ENCODE peak calls at places on chromosome 20, in eight cellular contexts. One of them, this sample, is unnamed.

GRCh38 chr20:21571841-21572690 is 58.2 kb upstream of the NKX2-2 start:
- DNase-seq in body of pancreas: peak; percentile 16
- DNase-seq in brain microvascular endothelial cell: no peak
- DNase-seq in fibroblast of mammary gland: peak; percentile 3
- DNase-seq in fibroblast of the aortic adventitia: peak; percentile 20
- DNase-seq in hepatocyte: peak; percentile 23
- DNase-seq in upper lobe of right lung: no peak
- DNase-seq in spleen: no peak
- DNase-seq in this sample: peak; percentile 4

GRCh38 chr20:23126281-23127061 is 40.3 kb upstream of the CD93 start:
- DNase-seq in body of pancreas: no peak
- DNase-seq in brain microvascular endothelial cell: no peak
- DNase-seq in fibroblast of mammary gland: no peak
- DNase-seq in fibroblast of the aortic adventitia: no peak
- DNase-seq in hepatocyte: no peak
- DNase-seq in upper lobe of right lung: peak; percentile 64
- DNase-seq in spleen: peak; percentile 80
- DNase-seq in this sample: no peak

GRCh38 chr20:62337558-62338293 is 29.4 kb downstream of the LAMA5 start:
- DNase-seq in body of pancreas: no peak
- DNase-seq in brain microvascular endothelial cell: no peak
- DNase-seq in fibroblast of mammary gland: no peak
- DNase-seq in fibroblast of the aortic adventitia: no peak
- DNase-seq in hepatocyte: no peak
- DNase-seq in upper lobe of right lung: no peak
- DNase-seq in spleen: peak; percentile 90
- DNase-seq in this sample: no peak

GRCh38 chr20:24296477-24297380 is 172.7 kb upstream of the SYNDIG1 start:
- DNase-seq in body of pancreas: no peak
- DNase-seq in brain microvascular endothelial cell: no peak
- DNase-seq in fibroblast of mammary gland: no peak
- DNase-seq in fibroblast of the aortic adventitia: peak; percentile 73
- DNase-seq in hepatocyte: peak; percentile 21
- DNase-seq in upper lobe of right lung: no peak
- DNase-seq in spleen: no peak
- DNase-seq in this sample: no peak

GRCh38 chr20:39960522-39961420 is 728.3 kb downstream of the MAFB start:
- DNase-seq in body of pancreas: no peak
- DNase-seq in brain microvascular endothelial cell: no peak
- DNase-seq in fibroblast of mammary gland: no peak
- DNase-seq in fibroblast of the aortic adventitia: no peak
- DNase-seq in hepatocyte: no peak
- DNase-seq in upper lobe of right lung: no peak
- DNase-seq in spleen: no peak
- DNase-seq in this sample: no peak

GRCh38 chr20:24118781-24119175 is 130.2 kb upstream of the GGTLC1 start:
- DNase-seq in body of pancreas: no peak
- DNase-seq in brain microvascular endothelial cell: no peak
- DNase-seq in fibroblast of mammary gland: peak; percentile 12
- DNase-seq in fibroblast of the aortic adventitia: peak; percentile 62
- DNase-seq in hepatocyte: no peak
- DNase-seq in upper lobe of right lung: no peak
- DNase-seq in spleen: no peak
- DNase-seq in this sample: no peak

GRCh38 chr20:1330075-1330830 is 1.3 kb upstream of the SDCBP2 start:
- DNase-seq in body of pancreas: peak; percentile 82
- DNase-seq in brain microvascular endothelial cell: no peak
- DNase-seq in fibroblast of mammary gland: peak; percentile 91
- DNase-seq in fibroblast of the aortic adventitia: peak; percentile 86
- DNase-seq in hepatocyte: peak; percentile 37
- DNase-seq in upper lobe of right lung: no peak
- DNase-seq in spleen: peak; percentile 80
- DNase-seq in this sample: peak; percentile 72

GRCh38 chr20:62073323-62073722 is 7.6 kb upstream of the TAF4 start:
- DNase-seq in body of pancreas: no peak
- DNase-seq in brain microvascular endothelial cell: no peak
- DNase-seq in fibroblast of mammary gland: no peak
- DNase-seq in fibroblast of the aortic adventitia: no peak
- DNase-seq in hepatocyte: no peak
- DNase-seq in upper lobe of right lung: no peak
- DNase-seq in spleen: no peak
- DNase-seq in this sample: no peak

GRCh38 chr20:9408422-9409300 is 105.7 kb upstream of the LAMP5 start:
- DNase-seq in body of pancreas: no peak
- DNase-seq in brain microvascular endothelial cell: peak; percentile 69
- DNase-seq in fibroblast of mammary gland: peak; percentile 86
- DNase-seq in fibroblast of the aortic adventitia: peak; percentile 62
- DNase-seq in hepatocyte: no peak
- DNase-seq in upper lobe of right lung: no peak
- DNase-seq in spleen: no peak
- DNase-seq in this sample: peak; percentile 19

GRCh38 chr20:32473231-32474008 is 111.7 kb downstream of the NOL4L start:
- DNase-seq in body of pancreas: peak; percentile 23
- DNase-seq in brain microvascular endothelial cell: no peak
- DNase-seq in fibroblast of mammary gland: no peak
- DNase-seq in fibroblast of the aortic adventitia: no peak
- DNase-seq in hepatocyte: no peak
- DNase-seq in upper lobe of right lung: peak; percentile 57
- DNase-seq in spleen: no peak
- DNase-seq in this sample: no peak

GRCh38 chr20:1802385-1803215 is 92.6 kb upstream of the SIRPA start:
- DNase-seq in body of pancreas: peak; percentile 26
- DNase-seq in brain microvascular endothelial cell: peak; percentile 32
- DNase-seq in fibroblast of mammary gland: peak; percentile 66
- DNase-seq in fibroblast of the aortic adventitia: peak; percentile 64
- DNase-seq in hepatocyte: peak; percentile 86
- DNase-seq in upper lobe of right lung: peak; percentile 86
- DNase-seq in spleen: peak; percentile 95
- DNase-seq in this sample: peak; percentile 68

GRCh38 chr20:8074931-8075330 is 55.4 kb upstream of the TMX4 start:
- DNase-seq in body of pancreas: no peak
- DNase-seq in brain microvascular endothelial cell: peak; percentile 16
- DNase-seq in fibroblast of mammary gland: peak; percentile 67
- DNase-seq in fibroblast of the aortic adventitia: peak; percentile 90
- DNase-seq in hepatocyte: no peak
- DNase-seq in upper lobe of right lung: no peak
- DNase-seq in spleen: no peak
- DNase-seq in this sample: no peak

GRCh38 chr20:63534427-63534830 is 2.7 kb downstream of the PTK6 start:
- DNase-seq in body of pancreas: no peak
- DNase-seq in brain microvascular endothelial cell: no peak
- DNase-seq in fibroblast of mammary gland: no peak
- DNase-seq in fibroblast of the aortic adventitia: no peak
- DNase-seq in hepatocyte: no peak
- DNase-seq in upper lobe of right lung: no peak
- DNase-seq in spleen: no peak
- DNase-seq in this sample: no peak

GRCh38 chr20:63686492-63687321 is 9.7 kb upstream of the TNFRSF6B start:
- DNase-seq in body of pancreas: peak; percentile 30
- DNase-seq in brain microvascular endothelial cell: peak; percentile 81
- DNase-seq in fibroblast of mammary gland: peak; percentile 90
- DNase-seq in fibroblast of the aortic adventitia: peak; percentile 92
- DNase-seq in hepatocyte: peak; percentile 60
- DNase-seq in upper lobe of right lung: peak; percentile 81
- DNase-seq in spleen: peak; percentile 90
- DNase-seq in this sample: peak; percentile 92

GRCh38 chr20:24895898-24896658 is 53.0 kb upstream of the CST7 start:
- DNase-seq in body of pancreas: no peak
- DNase-seq in brain microvascular endothelial cell: no peak
- DNase-seq in fibroblast of mammary gland: no peak
- DNase-seq in fibroblast of the aortic adventitia: no peak
- DNase-seq in hepatocyte: no peak
- DNase-seq in upper lobe of right lung: peak; percentile 22
- DNase-seq in spleen: no peak
- DNase-seq in this sample: no peak

GRCh38 chr20:19730716-19731115 is 27.3 kb upstream of the RIN2 start:
- DNase-seq in body of pancreas: no peak
- DNase-seq in brain microvascular endothelial cell: no peak
- DNase-seq in fibroblast of mammary gland: no peak
- DNase-seq in fibroblast of the aortic adventitia: no peak
- DNase-seq in hepatocyte: no peak
- DNase-seq in upper lobe of right lung: no peak
- DNase-seq in spleen: no peak
- DNase-seq in this sample: no peak

GRCh38 chr20:11140359-11140758 is 466.6 kb upstream of the JAG1 start:
- DNase-seq in body of pancreas: no peak
- DNase-seq in brain microvascular endothelial cell: peak; percentile 87
- DNase-seq in fibroblast of mammary gland: peak; percentile 97
- DNase-seq in fibroblast of the aortic adventitia: peak; percentile 89
- DNase-seq in hepatocyte: no peak
- DNase-seq in upper lobe of right lung: no peak
- DNase-seq in spleen: no peak
- DNase-seq in this sample: peak; percentile 57

GRCh38 chr20:19757487-19757972 is 528 bp upstream of the RIN2 start:
- DNase-seq in body of pancreas: peak; percentile 76
- DNase-seq in brain microvascular endothelial cell: peak; percentile 59
- DNase-seq in fibroblast of mammary gland: peak; percentile 64
- DNase-seq in fibroblast of the aortic adventitia: peak; percentile 79
- DNase-seq in hepatocyte: peak; percentile 83
- DNase-seq in upper lobe of right lung: peak; percentile 91
- DNase-seq in spleen: peak; percentile 88
- DNase-seq in this sample: peak; percentile 79

GRCh38 chr20:17616480-17617211 is 46.8 kb downstream of the DSTN start:
- DNase-seq in body of pancreas: no peak
- DNase-seq in brain microvascular endothelial cell: no peak
- DNase-seq in fibroblast of mammary gland: no peak
- DNase-seq in fibroblast of the aortic adventitia: no peak
- DNase-seq in hepatocyte: no peak
- DNase-seq in upper lobe of right lung: peak; percentile 61
- DNase-seq in spleen: peak; percentile 74
- DNase-seq in this sample: no peak

GRCh38 chr20:517221-517620 is 26.4 kb downstream of the CSNK2A1 start:
- DNase-seq in body of pancreas: no peak
- DNase-seq in brain microvascular endothelial cell: no peak
- DNase-seq in fibroblast of mammary gland: no peak
- DNase-seq in fibroblast of the aortic adventitia: peak; percentile 28
- DNase-seq in hepatocyte: no peak
- DNase-seq in upper lobe of right lung: no peak
- DNase-seq in spleen: no peak
- DNase-seq in this sample: no peak

GRCh38 chr20:5448449-5449118 is 131.8 kb upstream of the PROKR2 start:
- DNase-seq in body of pancreas: peak; percentile 64
- DNase-seq in brain microvascular endothelial cell: peak; percentile 52
- DNase-seq in fibroblast of mammary gland: peak; percentile 43
- DNase-seq in fibroblast of the aortic adventitia: peak; percentile 49
- DNase-seq in hepatocyte: peak; percentile 71
- DNase-seq in upper lobe of right lung: no peak
- DNase-seq in spleen: no peak
- DNase-seq in this sample: peak; percentile 34

GRCh38 chr20:1871807-1872455 is 23.3 kb upstream of the SIRPA start:
- DNase-seq in body of pancreas: no peak
- DNase-seq in brain microvascular endothelial cell: no peak
- DNase-seq in fibroblast of mammary gland: no peak
- DNase-seq in fibroblast of the aortic adventitia: no peak
- DNase-seq in hepatocyte: no peak
- DNase-seq in upper lobe of right lung: no peak
- DNase-seq in spleen: no peak
- DNase-seq in this sample: no peak

GRCh38 chr20:34705383-34706021 is 1.4 kb downstream of the TP53INP2 start:
- DNase-seq in body of pancreas: no peak
- DNase-seq in brain microvascular endothelial cell: peak; percentile 20
- DNase-seq in fibroblast of mammary gland: peak; percentile 45
- DNase-seq in fibroblast of the aortic adventitia: peak; percentile 28
- DNase-seq in hepatocyte: peak; percentile 70
- DNase-seq in upper lobe of right lung: no peak
- DNase-seq in spleen: no peak
- DNase-seq in this sample: peak; percentile 69

GRCh38 chr20:25570148-25570530 is 15.2 kb downstream of the NINL start:
- DNase-seq in body of pancreas: no peak
- DNase-seq in brain microvascular endothelial cell: no peak
- DNase-seq in fibroblast of mammary gland: no peak
- DNase-seq in fibroblast of the aortic adventitia: no peak
- DNase-seq in hepatocyte: no peak
- DNase-seq in upper lobe of right lung: no peak
- DNase-seq in spleen: peak; percentile 4
- DNase-seq in this sample: no peak

GRCh38 chr20:57920971-57921370 is 211.2 kb upstream of the PMEPA1 start:
- DNase-seq in body of pancreas: no peak
- DNase-seq in brain microvascular endothelial cell: no peak
- DNase-seq in fibroblast of mammary gland: no peak
- DNase-seq in fibroblast of the aortic adventitia: no peak
- DNase-seq in hepatocyte: no peak
- DNase-seq in upper lobe of right lung: peak; percentile 58
- DNase-seq in spleen: no peak
- DNase-seq in this sample: no peak
- TF ChIP-seq CTCF in body of pancreas: no peak
- TF ChIP-seq CTCF in brain microvascular endothelial cell: no peak
- TF ChIP-seq CTCF in fibroblast of mammary gland: no peak
- TF ChIP-seq CTCF in fibroblast of the aortic adventitia: no peak
- TF ChIP-seq CTCF in hepatocyte: no peak
- TF ChIP-seq CTCF in upper lobe of right lung: no peak
- TF ChIP-seq CTCF in spleen: no peak
- TF ChIP-seq CTCF in this sample: no peak

GRCh38 chr20:41030536-41031242 is 2.1 kb downstream of the TOP1 start:
- DNase-seq in body of pancreas: no peak
- DNase-seq in brain microvascular endothelial cell: no peak
- DNase-seq in fibroblast of mammary gland: peak; percentile 83
- DNase-seq in fibroblast of the aortic adventitia: peak; percentile 71
- DNase-seq in hepatocyte: no peak
- DNase-seq in upper lobe of right lung: no peak
- DNase-seq in spleen: no peak
- DNase-seq in this sample: peak; percentile 69
- H3K4me3 ChIP-seq in body of pancreas: no peak overlapping the region
- H3K4me3 ChIP-seq in brain microvascular endothelial cell: peak overlapping the region; percentile 90
- H3K4me3 ChIP-seq in fibroblast of mammary gland: peak overlapping the region; percentile 77
- H3K4me3 ChIP-seq in fibroblast of the aortic adventitia: peak overlapping the region; percentile 90
- H3K4me3 ChIP-seq in hepatocyte: peak overlapping the region; percentile 96
- H3K4me3 ChIP-seq in upper lobe of right lung: peak overlapping the region; percentile 94
- H3K4me3 ChIP-seq in spleen: peak overlapping the region; percentile 95
- H3K4me3 ChIP-seq in this sample: peak overlapping the region; percentile 90

DNA sequence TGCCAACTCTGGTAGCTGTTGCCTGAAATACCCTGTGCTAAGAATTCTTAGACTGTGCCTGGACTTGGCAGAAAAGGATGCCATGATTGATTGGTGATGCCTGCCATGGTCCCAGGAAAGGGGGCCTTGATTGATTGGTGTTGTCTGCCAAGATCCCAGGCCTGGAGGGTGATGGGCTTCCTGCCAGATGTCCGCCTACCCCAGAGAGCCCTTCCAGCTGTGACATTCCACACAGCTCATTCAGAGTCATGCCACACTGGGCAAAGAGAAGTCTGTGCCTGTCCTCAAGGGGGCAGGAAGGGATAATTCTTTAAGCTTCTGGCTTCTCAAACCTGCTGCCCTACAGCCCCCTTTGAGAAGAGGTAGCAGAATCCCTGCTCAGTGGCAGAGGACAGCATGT is 24.6 kb downstream of the RIMS4 start:
- DNase-seq in body of pancreas: no peak
- DNase-seq in brain microvascular endothelial cell: no peak
- DNase-seq in fibroblast of mammary gland: no peak
- DNase-seq in fibroblast of the aortic adventitia: peak; percentile 34
- DNase-seq in hepatocyte: no peak
- DNase-seq in upper lobe of right lung: no peak
- DNase-seq in spleen: no peak
- DNase-seq in this sample: no peak
- TF ChIP-seq CTCF in body of pancreas: no peak
- TF ChIP-seq CTCF in brain microvascular endothelial cell: no peak
- TF ChIP-seq CTCF in fibroblast of mammary gland: no peak
- TF ChIP-seq CTCF in fibroblast of the aortic adventitia: peak; percentile 27
- TF ChIP-seq CTCF in hepatocyte: no peak
- TF ChIP-seq CTCF in upper lobe of right lung: no peak
- TF ChIP-seq CTCF in spleen: no peak
- TF ChIP-seq CTCF in this sample: no peak

GRCh38 chr20:48779435-48779834 is 48.4 kb downstream of the PREX1 start:
- DNase-seq in body of pancreas: no peak
- DNase-seq in brain microvascular endothelial cell: no peak
- DNase-seq in fibroblast of mammary gland: no peak
- DNase-seq in fibroblast of the aortic adventitia: no peak
- DNase-seq in hepatocyte: no peak
- DNase-seq in upper lobe of right lung: no peak
- DNase-seq in spleen: no peak
- DNase-seq in this sample: peak; percentile 21
- H3K4me3 ChIP-seq in body of pancreas: no peak overlapping the region
- H3K4me3 ChIP-seq in brain microvascular endothelial cell: no peak overlapping the region
- H3K4me3 ChIP-seq in fibroblast of mammary gland: no peak overlapping the region
- H3K4me3 ChIP-seq in fibroblast of the aortic adventitia: no peak overlapping the region
- H3K4me3 ChIP-seq in hepatocyte: no peak overlapping the region
- H3K4me3 ChIP-seq in upper lobe of right lung: no peak overlapping the region
- H3K4me3 ChIP-seq in spleen: no peak overlapping the region
- H3K4me3 ChIP-seq in this sample: no peak overlapping the region